ENCODE peak calls at places on chromosomes 4 and X, in seven cellular contexts. J, I, R, V, E, Z and G are unnamed samples.

GRCh38 chr4:109444182-109444844 is 10.7 kb downstream of the SEC24B start:
- DNase-seq in J (no peak), I (no peak), R (no peak), V (no peak), E (no peak), Z (no peak), G (no peak)

GRCh38 chrX:7214251-7214650 is 66.3 kb upstream of the PUDP start:
- DNase-seq in J (no peak), I (no peak), R (no peak), V (no peak), E (no peak), Z (no peak), G (no peak)

GRCh38 chrX:141176586-141177451 is at the start of gene LDOC1:
- DNase-seq in J (peak), I (peak), R (no peak), V (peak), E (peak), Z (peak), G (peak)

GRCh38 chrX:151970661-151971060 is 3.8 kb downstream of the GABRE start:
- DNase-seq in J (peak), I (no peak), R (no peak), V (no peak), E (peak), Z (peak), G (no peak)

GRCh38 chr4:113760852-113761681 is 471 bp downstream of the CAMK2D start:
- DNase-seq in J (no peak), I (peak), R (no peak), V (peak), E (peak), Z (peak), G (peak)

GRCh38 chr4:40628888-40629287 is 776 bp downstream of the RBM47 start:
- DNase-seq in J (no peak), I (peak), R (no peak), V (no peak), E (no peak), Z (no peak), G (no peak)

GRCh38 chrX:13059269-13059668 is 14.8 kb upstream of the FAM9C start:
- DNase-seq in J (no peak), I (no peak), R (no peak), V (no peak), E (no peak), Z (no peak), G (no peak)

GRCh38 chr4:76758290-76758882 is 139.6 kb downstream of the SOWAHB start:
- DNase-seq in J (no peak), I (no peak), R (no peak), V (no peak), E (peak), Z (no peak), G (peak)

GRCh38 chrX:51893931-51894696 is 691 bp downstream of the MAGED1 start:
- DNase-seq in J (no peak), I (no peak), R (no peak), V (peak), E (peak), Z (no peak), G (peak)

GRCh38 chr4:41077628-41078027 is 136.7 kb downstream of the APBB2 start:
- DNase-seq in J (no peak), I (no peak), R (no peak), V (no peak), E (no peak), Z (no peak), G (no peak)

GRCh38 chrX:41302293-41302868 is 31.6 kb upstream of the DDX3X start:
- DNase-seq in J (no peak), I (peak), R (no peak), V (peak), E (no peak), Z (no peak), G (no peak)

GRCh38 chrX:143472334-143472938 is 44.8 kb downstream of the SPANXN3 start:
- DNase-seq in J (no peak), I (no peak), R (no peak), V (no peak), E (no peak), Z (no peak), G (no peak)

GRCh38 chr4:38822748-38823303 is 18.2 kb upstream of the TLR1 start:
- DNase-seq in J (no peak), I (no peak), R (no peak), V (no peak), E (no peak), Z (no peak), G (no peak)

GRCh38 chr4:8205241-8205707 is 6.2 kb downstream of the SH3TC1 start:
- DNase-seq in J (no peak), I (no peak), R (no peak), V (no peak), E (no peak), Z (no peak), G (peak)

GRCh38 chr4:9943761-9944160 is 77.5 kb downstream of the SLC2A9 start:
- DNase-seq in J (no peak), I (no peak), R (no peak), V (peak), E (no peak), Z (no peak), G (no peak)

GRCh38 chrX:110806145-110806544 is 10.5 kb upstream of the CHRDL1 start:
- DNase-seq in J (peak), I (no peak), R (no peak), V (no peak), E (no peak), Z (no peak), G (no peak)

GRCh38 chr4:5890063-5890727 is 2.7 kb downstream of the CRMP1 start:
- DNase-seq in J (no peak), I (peak), R (no peak), V (peak), E (no peak), Z (no peak), G (no peak)

GRCh38 chr4:109321232-109321631 is 18.8 kb upstream of the COL25A1 start:
- DNase-seq in J (no peak), I (no peak), R (no peak), V (no peak), E (no peak), Z (no peak), G (no peak)

GRCh38 chrX:17527135-17527701 is 152.2 kb downstream of the NHS start:
- DNase-seq in J (no peak), I (no peak), R (no peak), V (no peak), E (peak), Z (peak), G (no peak)

GRCh38 chrX:3044671-3045070 is 3.4 kb downstream of the ARSF start:
- DNase-seq in J (no peak), I (no peak), R (no peak), V (no peak), E (peak), Z (no peak), G (no peak)

GRCh38 chr4:184792950-184793555 is 32.7 kb downstream of the ACSL1 start:
- DNase-seq in J (peak), I (no peak), R (peak), V (no peak), E (peak), Z (no peak), G (no peak)

GRCh38 chr4:34105311-34105710 is 2139.0 kb downstream of the ARAP2 start:
- DNase-seq in J (peak), I (no peak), R (no peak), V (no peak), E (no peak), Z (no peak), G (no peak)

GRCh38 chr4:125550769-125551168 is 236.0 kb downstream of the FAT4 start:
- DNase-seq in J (no peak), I (no peak), R (no peak), V (no peak), E (no peak), Z (no peak), G (no peak)

GRCh38 chr4:43330288-43330687 is 437.8 kb downstream of the GRXCR1 start:
- DNase-seq in J (no peak), I (no peak), R (no peak), V (no peak), E (no peak), Z (no peak), G (no peak)

GRCh38 chrX:49171752-49172279 is at the start of gene PLP2:
- DNase-seq in J (no peak), I (peak), R (no peak), V (no peak), E (peak), Z (peak), G (no peak)

GRCh38 chr4:85127653-85128052 is 161.2 kb upstream of the WDFY3 start:
- DNase-seq in J (no peak), I (no peak), R (no peak), V (peak), E (peak), Z (no peak), G (peak)

GRCh38 chrX:40834225-40834624 is 98.9 kb upstream of the MED14 start:
- DNase-seq in J (no peak), I (no peak), R (no peak), V (no peak), E (no peak), Z (no peak), G (no peak)

GRCh38 chr4:153374471-153374870 is 30.0 kb downstream of the MND1 start:
- DNase-seq in J (no peak), I (no peak), R (no peak), V (no peak), E (no peak), Z (no peak), G (no peak)

GRCh38 chr4:13917010-13917409 is 289.5 kb upstream of the BOD1L1 start:
- DNase-seq in J (peak), I (no peak), R (no peak), V (no peak), E (no peak), Z (no peak), G (no peak)

GRCh38 chr4:109611045-109611616 is 51.1 kb downstream of the MCUB start:
- DNase-seq in J (no peak), I (peak), R (no peak), V (no peak), E (no peak), Z (no peak), G (no peak)

GRCh38 chr4:10738826-10739489 is 54.4 kb upstream of the CLNK start:
- DNase-seq in J (no peak), I (no peak), R (no peak), V (no peak), E (peak), Z (no peak), G (no peak)

GRCh38 chrX:24242649-24243556 is 71.0 kb downstream of the SUPT20HL2 start:
- DNase-seq in J (peak), I (no peak), R (no peak), V (no peak), E (peak), Z (peak), G (no peak)

GRCh38 chr4:88006956-88007303 is 505 bp upstream of the PKD2 start:
- DNase-seq in J (no peak), I (no peak), R (no peak), V (peak), E (no peak), Z (peak), G (no peak)

GRCh38 chr4:126568652-126569580 is 1063.8 kb upstream of the INTU start:
- DNase-seq in J (no peak), I (no peak), R (no peak), V (no peak), E (no peak), Z (no peak), G (no peak)

GRCh38 chr4:77931452-77932135 is 69.0 kb downstream of the MRPL1 start:
- DNase-seq in J (peak), I (no peak), R (peak), V (no peak), E (peak), Z (no peak), G (peak)

GRCh38 chr4:185298728-185299394 is 89.5 kb downstream of the SNX25 start:
- DNase-seq in J (no peak), I (no peak), R (no peak), V (no peak), E (no peak), Z (no peak), G (no peak)

GRCh38 chrX:73262991-73263390 is 48.3 kb upstream of the NAP1L2 start:
- DNase-seq in J (no peak), I (no peak), R (no peak), V (no peak), E (peak), Z (no peak), G (no peak)

GRCh38 chrX:69046996-69047490 is 118.2 kb downstream of the PJA1 start:
- DNase-seq in J (no peak), I (no peak), R (no peak), V (peak), E (no peak), Z (no peak), G (no peak)